ENCODE peak calls at places on chromosome 1, in ten cellular contexts. L is lower lobe of right lung, B is endodermal cell, N is left ventricle myocardium inferior, X is thoracic aorta, O is MM.1S, D is epithelial cell of esophagus, A is fibroblast of pulmonary artery, J is fibroblast of the aortic adventitia, P is progenitor cell of endocrine pancreas. F is an unnamed sample.

GRCh38 chr1:65818966-65819365 is 26.3 kb downstream of the PDE4B start:
- DNase-seq in N (no peak), D (no peak), L (no peak), A (no peak), P (no peak), X (no peak), O (no peak), B (no peak), J (no peak), F (no peak)

GRCh38 chr1:184959626-184960025 is 14.7 kb downstream of the NIBAN1 start:
- DNase-seq in J (peak), X (no peak), B (no peak), L (no peak), N (no peak), A (no peak), D (no peak), O (no peak), P (no peak), F (no peak)

GRCh38 chr1:210087058-210087457 is 145.5 kb upstream of the SERTAD4 start:
- DNase-seq in X (no peak), B (no peak), O (no peak), P (no peak), J (no peak), A (no peak), D (no peak), L (no peak), N (no peak), F (no peak)

GRCh38 chr1:117011334-117011733 is 9.8 kb downstream of the CD101 start:
- DNase-seq in P (no peak), O (no peak), B (no peak), N (no peak), X (no peak), D (no peak), J (no peak), A (no peak), L (no peak), F (no peak)

GRCh38 chr1:186139115-186139514 is 235.9 kb downstream of the TPR start:
- DNase-seq in D (no peak), P (no peak), B (no peak), L (no peak), N (no peak), J (no peak), A (no peak), X (no peak), O (no peak), F (no peak)

GRCh38 chr1:6108937-6109636 is 63.4 kb downstream of the KCNAB2 start:
- DNase-seq in N (no peak), X (no peak), D (peak), O (peak), B (peak), L (peak), A (peak), J (peak), P (no peak), F (peak)

GRCh38 chr1:89890085-89890754 is 69.4 kb downstream of the LRRC8D start:
- DNase-seq in O (no peak), P (no peak), B (no peak), A (peak), D (peak), L (no peak), J (peak), X (no peak), N (peak), F (no peak)

GRCh38 chr1:5779608-5780323 is 212.5 kb downstream of the NPHP4 start:
- DNase-seq in O (no peak), B (no peak), L (no peak), J (no peak), X (no peak), N (no peak), P (no peak), D (peak), A (no peak), F (no peak)

GRCh38 chr1:40901886-40902633 is 39.9 kb upstream of the CITED4 start:
- DNase-seq in A (peak), J (peak), L (no peak), P (no peak), N (peak), B (no peak), X (no peak), D (peak), O (no peak), F (no peak)

GRCh38 chr1:101162300-101162699 is 74.5 kb upstream of the S1PR1 start:
- DNase-seq in B (no peak), D (no peak), O (no peak), P (no peak), J (no peak), N (no peak), L (no peak), A (no peak), X (no peak), F (no peak)

GRCh38 chr1:237799762-237800474 is 90.8 kb downstream of the ZP4 start:
- DNase-seq in P (peak), A (peak), X (no peak), J (no peak), L (no peak), O (peak), D (peak), B (peak), N (peak), F (no peak)

GRCh38 chr1:246503341-246503740 is 3.7 kb downstream of the SMYD3 start:
- DNase-seq in L (no peak), N (no peak), B (no peak), O (no peak), X (no peak), J (no peak), D (peak), A (no peak), P (no peak), F (no peak)

GRCh38 chr1:246510147-246511030 is 3.3 kb upstream of the SMYD3 start:
- DNase-seq in X (no peak), J (no peak), B (peak), L (no peak), N (no peak), A (no peak), P (no peak), D (no peak), O (no peak), F (no peak)

GRCh38 chr1:246506440-246506784 is 667 bp downstream of the SMYD3 start:
- DNase-seq in N (no peak), B (no peak), P (no peak), O (no peak), L (no peak), X (no peak), D (no peak), A (no peak), J (no peak), F (no peak)

GRCh38 chr1:246508897-246509688 is 2.0 kb upstream of the SMYD3 start:
- DNase-seq in B (no peak), O (no peak), A (no peak), N (no peak), X (no peak), P (no peak), D (no peak), L (no peak), J (no peak), F (no peak)

DNA sequence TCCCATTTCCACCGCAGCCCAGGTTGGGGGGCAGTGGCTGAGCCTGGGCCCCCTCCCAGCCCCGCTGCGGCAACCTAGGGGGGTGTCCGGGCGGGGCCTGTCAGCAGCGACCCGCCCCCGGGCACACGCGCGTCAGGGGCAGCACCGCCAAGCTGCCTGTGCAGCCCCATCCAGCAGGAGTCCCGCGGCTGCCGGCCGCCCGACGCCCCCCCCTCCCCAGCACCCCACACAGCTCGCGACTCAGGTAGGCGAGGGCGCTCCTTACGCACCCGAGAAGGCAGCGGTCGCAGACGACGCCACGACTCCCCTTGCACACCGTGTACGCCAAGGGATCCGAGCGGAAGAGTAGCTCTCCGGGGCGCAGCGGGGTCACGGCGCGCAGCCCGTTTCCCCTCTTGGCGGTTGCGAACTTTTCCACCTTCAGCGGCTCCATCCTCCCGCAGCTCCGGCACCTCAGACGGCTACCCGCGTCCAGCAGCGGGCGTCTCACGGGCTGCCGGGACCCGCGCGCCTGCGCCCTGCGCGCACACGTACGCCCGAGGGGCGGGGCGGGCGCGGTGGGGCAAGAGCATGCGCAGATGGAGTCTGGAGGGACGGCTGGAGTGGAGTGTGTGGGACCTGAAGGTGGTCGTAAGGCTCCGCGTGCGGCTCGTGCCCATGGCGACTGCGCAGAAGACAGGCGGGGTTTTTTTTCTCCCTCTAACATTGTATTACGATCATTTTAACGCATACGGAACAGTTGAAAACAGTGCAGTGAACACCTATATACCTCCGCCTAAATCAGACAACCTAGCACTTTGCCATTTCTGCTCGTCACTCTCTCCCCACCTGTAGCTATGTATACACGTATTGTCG is at the start of gene SMYD3:
- DNase-seq in D (peak), L (peak), O (peak), N (peak), B (peak), J (peak), A (peak), P (peak), X (no peak), F (peak)
- TF ChIP-seq CTCF in D (no peak), L (no peak), O (peak), N (peak), B (no peak), J (peak), A (no peak), P (peak), X (peak), F (no peak)

DNA sequence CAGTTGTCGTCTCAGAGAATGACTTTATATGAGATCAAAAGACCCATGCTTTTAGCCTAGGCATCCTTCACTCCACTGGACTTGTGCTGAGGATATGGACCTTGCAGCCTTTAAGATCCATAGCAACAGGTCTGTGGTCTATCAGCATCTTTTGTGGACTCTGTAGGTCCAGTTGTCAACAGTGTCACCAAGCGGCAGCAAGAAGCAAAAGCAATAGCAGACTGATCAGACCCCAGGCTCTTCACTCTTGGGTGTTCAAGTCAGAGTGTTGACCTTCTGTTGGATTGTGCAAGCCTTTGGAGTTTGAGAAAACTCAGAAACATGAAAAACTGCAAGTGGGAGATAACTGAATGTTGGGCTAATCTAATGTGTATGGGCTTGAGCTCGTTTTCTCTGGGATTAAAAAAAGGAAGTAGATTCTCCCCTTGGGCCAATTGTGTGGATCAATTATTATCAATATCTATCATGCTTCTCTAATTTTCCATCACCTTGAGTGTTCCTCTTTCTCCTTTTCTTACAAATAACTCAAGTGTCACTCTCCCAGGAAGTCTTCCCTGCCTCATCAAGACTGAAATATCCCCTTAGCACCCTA is 144.2 kb downstream of the LYPLAL1 start:
- DNase-seq in J (no peak), L (no peak), B (peak), N (no peak), P (no peak), X (no peak), O (no peak), D (no peak), A (peak), F (no peak)
- TF ChIP-seq CTCF in J (peak), L (peak), B (peak), N (no peak), P (peak), X (no peak), O (no peak), D (no peak), A (peak), F (no peak)

DNA sequence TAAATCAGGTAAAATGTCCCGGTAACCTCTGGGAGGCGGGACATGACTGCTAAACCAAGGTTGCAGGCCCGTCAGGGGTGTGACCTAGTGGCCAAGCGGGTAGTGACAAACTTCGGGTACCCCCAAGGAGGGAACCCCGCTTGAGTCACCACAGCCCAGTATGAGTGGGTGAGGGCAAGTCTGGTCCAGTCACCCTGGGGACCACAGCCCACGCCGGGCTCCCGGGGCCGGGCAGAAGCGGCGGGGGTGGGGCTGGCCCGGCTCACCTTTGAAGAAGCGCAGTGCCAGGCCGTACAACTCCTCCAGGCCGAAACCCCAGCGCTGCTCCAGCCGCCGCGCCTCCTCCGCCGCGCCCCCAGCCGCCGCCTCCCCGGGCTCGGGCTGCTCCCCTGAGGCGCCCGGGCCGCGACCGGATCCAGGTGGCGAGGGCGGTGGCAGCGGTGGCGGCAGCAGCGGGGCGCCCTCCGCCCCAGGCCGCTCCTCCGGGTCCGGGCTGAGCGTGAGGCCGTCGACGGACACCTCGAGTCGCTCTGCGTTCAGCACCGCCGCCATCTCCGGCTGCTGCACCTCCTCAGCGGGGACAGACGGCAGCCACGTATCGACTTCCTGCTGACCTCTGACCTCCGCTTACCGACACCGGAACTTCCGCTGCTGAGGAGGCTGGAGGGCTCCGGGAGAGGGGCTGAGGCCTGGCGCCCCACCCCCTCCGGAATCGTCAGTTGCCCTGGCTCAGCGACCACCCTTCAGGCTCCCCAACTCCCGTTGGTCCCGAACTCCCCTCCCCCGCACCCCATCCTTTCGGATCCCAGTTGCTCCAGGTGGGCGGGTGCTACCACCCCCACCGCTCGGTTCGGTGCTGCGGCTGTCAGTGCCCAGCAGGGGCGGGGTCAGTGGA is at the start of gene ACBD3:
- DNase-seq in A (peak), N (peak), L (peak), O (peak), D (peak), J (peak), B (peak), X (peak), P (peak), F (peak)
- TF ChIP-seq CTCF in A (no peak), N (peak), L (no peak), O (no peak), D (no peak), J (peak), B (no peak), X (no peak), P (no peak), F (no peak)

DNA sequence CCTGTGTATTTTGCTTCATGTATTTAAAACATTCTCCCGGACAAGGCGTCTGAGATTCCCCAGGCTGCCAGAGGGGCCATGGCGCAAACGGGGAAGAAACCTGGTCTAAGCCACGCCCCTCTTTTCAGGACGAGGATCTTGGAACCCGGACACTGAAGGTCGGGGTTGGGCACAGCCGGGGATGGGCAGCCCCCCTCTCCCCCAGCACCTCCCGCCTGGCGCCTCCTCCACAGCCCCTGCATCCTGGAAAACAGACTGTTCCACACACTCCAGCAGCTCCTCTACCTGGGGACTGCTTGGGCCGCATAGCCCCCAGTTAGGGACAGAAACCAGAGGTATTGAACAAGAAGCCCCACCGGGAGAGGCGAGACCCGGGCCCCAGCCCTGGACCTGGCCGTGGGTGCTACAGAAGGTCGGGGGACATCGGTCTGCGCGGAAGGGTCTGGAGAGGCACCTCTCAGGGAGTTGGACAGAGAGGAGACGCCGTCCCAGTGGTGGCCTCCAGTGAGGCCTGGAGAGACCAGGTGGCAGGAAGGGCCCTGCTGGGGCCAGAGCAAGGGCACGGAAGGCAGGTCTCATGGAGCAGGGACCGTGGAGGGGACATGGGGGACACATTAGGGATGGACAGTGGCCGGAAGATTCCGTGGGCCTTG is 5.4 kb downstream of the TP73 start:
- DNase-seq in L (peak), O (no peak), X (no peak), N (no peak), A (no peak), P (no peak), J (no peak), B (no peak), D (no peak), F (no peak)
- TF ChIP-seq CTCF in L (no peak), O (no peak), X (no peak), N (no peak), A (no peak), P (no peak), J (no peak), B (no peak), D (no peak), F (no peak)

DNA sequence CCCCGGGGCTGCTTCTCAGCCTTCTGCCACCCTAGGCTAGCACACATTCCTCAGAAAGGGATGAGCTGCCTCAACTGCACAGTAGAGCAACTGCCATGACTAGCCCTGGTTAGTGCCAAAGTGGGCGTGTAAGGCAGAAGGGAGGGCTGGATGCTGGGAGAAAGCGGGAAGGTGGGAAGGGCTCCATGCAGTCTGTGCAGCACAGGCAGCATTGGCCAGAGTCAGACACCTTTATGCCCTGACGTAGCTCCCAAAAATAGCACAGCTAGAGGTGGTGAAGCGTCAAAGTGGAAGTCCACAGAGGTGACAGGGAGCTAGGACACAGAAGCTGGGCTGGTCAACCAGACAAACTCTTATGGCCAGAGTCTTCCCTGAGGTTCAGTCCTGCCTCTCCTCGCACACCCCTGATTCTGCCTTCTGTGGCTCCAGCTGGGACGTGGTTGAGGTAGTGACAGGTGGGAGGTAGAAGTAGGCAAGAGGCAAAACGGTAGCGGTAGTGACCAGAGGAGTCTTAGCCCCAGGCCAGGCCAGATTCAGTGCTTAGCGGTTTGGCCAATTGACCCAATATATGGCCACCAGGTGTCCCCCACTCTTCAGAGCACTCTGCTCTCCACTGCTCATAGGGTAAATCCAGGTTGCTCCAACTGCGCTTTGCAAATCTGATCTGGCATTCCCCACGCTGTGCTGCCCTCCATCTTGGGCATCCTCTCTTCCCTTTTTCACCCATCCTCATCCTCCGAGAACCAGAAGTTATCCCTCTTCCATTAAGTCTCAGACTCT is 45.6 kb downstream of the DDX20 start:
- DNase-seq in J (no peak), B (peak), O (no peak), X (no peak), P (no peak), A (no peak), L (no peak), N (peak), D (no peak), F (no peak)
- TF ChIP-seq CTCF in J (no peak), B (peak), O (no peak), X (peak), P (peak), A (no peak), L (no peak), N (no peak), D (no peak), F (no peak)

DNA sequence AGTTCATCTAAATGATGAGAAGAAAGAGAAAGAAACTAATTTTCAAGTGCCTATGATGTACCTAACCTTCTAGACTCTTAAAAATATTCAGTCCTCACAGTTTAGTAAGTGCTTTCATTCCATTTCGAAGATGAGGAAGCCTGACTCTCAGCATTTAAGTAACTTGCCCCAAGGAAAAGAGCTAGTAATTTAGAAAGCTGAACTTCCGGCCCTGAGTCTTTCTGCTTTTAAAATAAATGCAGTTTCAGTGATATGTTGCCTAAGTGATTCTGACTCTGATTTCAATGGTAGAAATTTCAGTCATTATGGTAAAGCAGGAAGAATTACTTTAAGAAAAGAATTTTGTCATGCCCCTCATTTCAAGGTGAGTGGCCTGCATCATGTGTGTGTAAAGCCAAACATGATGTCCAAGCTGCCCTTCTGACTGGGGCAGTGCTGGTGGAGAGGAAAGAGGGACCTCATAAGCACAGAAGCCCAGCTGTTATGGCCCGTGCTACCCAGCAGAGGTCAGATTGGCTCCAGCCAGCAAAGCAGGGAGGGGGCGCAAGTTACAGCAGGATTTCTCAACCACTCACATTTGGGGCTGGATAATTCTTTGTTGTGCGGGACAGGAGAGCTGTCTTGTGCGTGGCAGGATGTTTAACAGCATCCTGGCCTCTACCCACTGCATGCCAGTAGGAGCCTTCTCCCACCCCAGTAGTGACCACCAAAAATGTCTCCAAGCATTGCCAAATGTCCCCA is 10.7 kb downstream of the ATP1A4 start:
- DNase-seq in J (peak), P (no peak), D (peak), A (peak), O (no peak), B (peak), L (no peak), N (no peak), X (no peak), F (no peak)
- TF ChIP-seq CTCF in J (peak), P (peak), D (peak), A (peak), O (peak), B (peak), L (peak), N (peak), X (peak), F (no peak)